ENCODE peak calls at places on chromosomes 1 and 21, in ten cellular contexts. F is SJCRH30, U is Peyer's patch, N is neural progenitor cell, B is small intestine, S is body of pancreas, H is tibial artery, G is right lobe of liver, X is heart right ventricle, C is fibroblast of lung. R is an unnamed sample.
A peak's percentile ranks its signal among the peaks of the same experiment; 100 is the strongest.

GRCh38 chr1:229086091-229086490 is 184.8 kb upstream of the RAB4A start:
- DNase-seq in F (no peak), U (no peak), N (no peak), B (no peak), S (no peak), H (no peak), G (no peak), X (no peak), C (no peak), R (no peak)

GRCh38 chr1:166305371-166305770 is 138.6 kb upstream of the FAM78B start:
- DNase-seq in F (no peak), U (no peak), N (no peak), B (no peak), S (no peak), H (no peak), G (no peak), X (no peak), C (no peak), R (no peak)

GRCh38 chr1:116763787-116764465 is 9.7 kb downstream of the CD2 start:
- DNase-seq in F (peak; percentile 64), U (peak; percentile 52), N (peak; percentile 53), B (peak; percentile 50), S (peak; percentile 60), H (no peak), G (no peak), X (no peak), C (no peak), R (peak; percentile 31)

GRCh38 chr1:206864939-206865671 is at the start of gene IL20:
- DNase-seq in F (peak; percentile 82), U (peak; percentile 79), N (peak; percentile 83), B (peak; percentile 73), S (peak; percentile 95), H (peak; percentile 59), G (peak; percentile 95), X (peak; percentile 66), C (peak; percentile 45), R (peak; percentile 90)

GRCh38 chr1:154778944-154779343 is 91.1 kb downstream of the KCNN3 start:
- DNase-seq in F (no peak), U (no peak), N (no peak), B (no peak), S (no peak), H (no peak), G (no peak), X (no peak), C (no peak), R (no peak)

GRCh38 chr1:186977266-186977957 is 148.7 kb downstream of the PLA2G4A start:
- DNase-seq in F (no peak), U (no peak), N (no peak), B (no peak), S (no peak), H (no peak), G (no peak), X (no peak), C (peak; percentile 54), R (no peak)

GRCh38 chr1:222974496-222974895 is 159.7 kb downstream of the DISP1 start:
- DNase-seq in F (peak; percentile 71), U (no peak), N (no peak), B (no peak), S (no peak), H (no peak), G (no peak), X (no peak), C (peak; percentile 96), R (no peak)

GRCh38 chr1:240941706-240942370 is 329.9 kb upstream of the GREM2 start:
- DNase-seq in F (no peak), U (no peak), N (no peak), B (no peak), S (no peak), H (no peak), G (no peak), X (no peak), C (peak; percentile 55), R (peak; percentile 70)

GRCh38 chr1:194300340-194300739 is 1113.9 kb upstream of the B3GALT2 start:
- DNase-seq in F (no peak), U (no peak), N (no peak), B (peak; percentile 13), S (no peak), H (no peak), G (no peak), X (no peak), C (no peak), R (no peak)

GRCh38 chr21:44548922-44549321 is 2.4 kb downstream of the KRTAP10-2 start:
- DNase-seq in F (no peak), U (no peak), N (peak; percentile 55), B (no peak), S (no peak), H (peak; percentile 4), G (no peak), X (no peak), C (peak; percentile 9), R (no peak)
- H3K27ac ChIP-seq in F (no peak overlapping the region), U (no peak overlapping the region), N (peak overlapping the region; percentile 9), B (no peak overlapping the region), S (no peak overlapping the region), H (no peak overlapping the region), G (no peak overlapping the region), X (no peak overlapping the region), C (no peak overlapping the region), R (peak overlapping the region; percentile 32)

GRCh38 chr1:161215079-161215478 is at the start of gene FCER1G:
- DNase-seq in F (no peak), U (no peak), N (no peak), B (no peak), S (no peak), H (peak; percentile 70), G (no peak), X (peak; percentile 58), C (no peak), R (no peak)

GRCh38 chr1:161218301-161219077 is 3.4 kb downstream of the FCER1G start:
- DNase-seq in F (no peak), U (no peak), N (no peak), B (no peak), S (no peak), H (no peak), G (no peak), X (no peak), C (no peak), R (no peak)

GRCh38 chr1:161217831-161218230 is 2.7 kb downstream of the FCER1G start:
- DNase-seq in F (no peak), U (no peak), N (no peak), B (no peak), S (no peak), H (peak; percentile 17), G (no peak), X (no peak), C (no peak), R (no peak)

GRCh38 chr1:161219078-161219892 is 4.1 kb downstream of the APOA2 start:
- DNase-seq in F (no peak), U (no peak), N (no peak), B (peak; percentile 64), S (no peak), H (no peak), G (no peak), X (no peak), C (no peak), R (no peak)

GRCh38 chr1:161216945-161217712 is 2.0 kb downstream of the FCER1G start:
- DNase-seq in F (no peak), U (no peak), N (no peak), B (no peak), S (no peak), H (peak; percentile 39), G (no peak), X (no peak), C (peak; percentile 80), R (no peak)
- H3K4me3 ChIP-seq in F (no peak overlapping the region), U (peak overlapping the region; percentile 19), N (no peak overlapping the region), B (no peak overlapping the region), S (no peak overlapping the region), H (peak overlapping the region; percentile 27), G (no peak overlapping the region), X (peak overlapping the region; percentile 24), C (no peak overlapping the region), R (no peak overlapping the region)

DNA sequence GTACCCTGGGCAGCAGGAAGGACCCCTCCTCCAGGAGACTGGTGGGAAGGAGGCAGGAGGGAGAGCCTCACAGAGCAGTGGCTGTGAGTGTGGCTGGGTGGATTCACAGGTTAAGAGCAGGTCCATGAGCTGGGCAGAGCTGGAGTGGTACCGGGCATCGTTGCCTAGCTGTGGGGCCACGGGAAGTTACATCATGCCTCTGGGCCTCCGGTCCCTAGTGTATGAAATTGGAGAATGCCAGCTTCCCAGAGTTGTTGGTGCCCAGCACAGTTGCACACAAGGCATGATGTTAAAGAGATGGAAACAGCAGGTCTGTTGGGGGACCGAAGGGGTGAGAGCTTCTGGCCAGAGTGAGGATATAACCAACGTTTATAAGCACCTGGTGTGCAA is 18.5 kb downstream of the FOXO6 start:
- DNase-seq in F (peak; percentile 57), U (no peak), N (no peak), B (no peak), S (no peak), H (no peak), G (no peak), X (no peak), C (no peak), R (no peak)
- H3K27ac ChIP-seq in F (peak overlapping the region; percentile 15), U (no peak overlapping the region), N (no peak overlapping the region), B (no peak overlapping the region), S (peak overlapping the region; percentile 85), H (peak overlapping the region; percentile 99), G (no peak overlapping the region), X (no peak overlapping the region), C (no peak overlapping the region), R (peak overlapping the region; percentile 82)

GRCh38 chr1:93716163-93716562 is 34.5 kb upstream of the BCAR3 start:
- DNase-seq in F (no peak), U (no peak), N (no peak), B (no peak), S (no peak), H (no peak), G (no peak), X (no peak), C (no peak), R (no peak)

GRCh38 chr1:93716974-93717373 is 35.3 kb upstream of the BCAR3 start:
- DNase-seq in F (peak; percentile 35), U (no peak), N (no peak), B (no peak), S (no peak), H (no peak), G (no peak), X (no peak), C (peak; percentile 53), R (peak; percentile 37)

GRCh38 chr1:93714350-93714749 is 32.7 kb upstream of the BCAR3 start:
- DNase-seq in F (no peak), U (no peak), N (no peak), B (no peak), S (no peak), H (no peak), G (no peak), X (no peak), C (no peak), R (no peak)

GRCh38 chr1:93717639-93718038 is 36.0 kb upstream of the BCAR3 start:
- DNase-seq in F (no peak), U (no peak), N (no peak), B (no peak), S (no peak), H (no peak), G (no peak), X (no peak), C (no peak), R (no peak)

DNA sequence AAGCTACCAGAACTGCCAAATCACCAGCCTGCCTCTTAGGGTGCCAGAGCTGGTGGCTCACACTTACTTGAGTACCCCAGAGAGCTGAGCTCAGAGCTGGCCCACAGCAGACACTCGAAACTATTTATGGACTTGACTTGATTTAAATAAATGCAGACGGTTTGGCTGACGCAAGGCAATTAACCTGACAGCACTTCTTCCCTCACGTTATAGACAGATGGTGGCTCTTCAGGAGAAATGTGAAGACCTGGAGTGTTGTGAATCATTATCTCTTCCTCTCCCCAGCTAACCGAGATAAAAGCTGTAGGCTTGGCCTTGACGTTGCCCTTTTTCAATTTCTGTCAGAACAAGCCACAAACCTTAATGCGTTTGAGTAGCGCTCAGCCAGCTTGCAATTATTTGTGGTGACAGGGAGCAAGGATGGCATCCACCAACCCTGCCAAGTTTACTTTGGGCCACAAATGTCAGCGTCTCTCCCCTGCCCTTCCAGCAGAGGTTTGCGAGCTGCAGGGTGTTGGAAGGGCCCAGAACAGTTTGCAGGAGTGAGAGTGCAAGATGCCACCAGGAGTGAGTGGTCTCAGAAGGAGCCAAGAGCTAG is 34.0 kb upstream of the BCAR3 start:
- DNase-seq in F (no peak), U (no peak), N (no peak), B (no peak), S (no peak), H (no peak), G (no peak), X (no peak), C (peak; percentile 83), R (peak; percentile 64)
- H3K4me3 ChIP-seq in F (no peak overlapping the region), U (no peak overlapping the region), N (no peak overlapping the region), B (no peak overlapping the region), S (no peak overlapping the region), H (no peak overlapping the region), G (no peak overlapping the region), X (no peak overlapping the region), C (no peak overlapping the region), R (no peak overlapping the region)